ENCODE peak calls at places on chromosomes 11 and 22, in four cellular contexts. M is IMR-90, T is AG09309, I is esophagus muscularis mucosa. X is an unnamed sample.

GRCh38 chr11:84140386-84141169 is 854.4 kb upstream of the CCDC90B start:
- DNase-seq in M (no peak), T (no peak), I (no peak), X (no peak)

GRCh38 chr11:94732617-94733292 is 35.4 kb upstream of the AMOTL1 start:
- DNase-seq in M (peak; percentile 87), T (peak; percentile 40), I (peak; percentile 90), X (peak; percentile 51)

GRCh38 chr11:42066113-42066512 is 606.7 kb upstream of the LRRC4C start:
- DNase-seq in M (no peak), T (no peak), I (no peak), X (no peak)

GRCh38 chr11:1832989-1833365 is 1.8 kb upstream of the SYT8 start:
- DNase-seq in M (no peak), T (no peak), I (no peak), X (no peak)

GRCh38 chr11:111812211-111812610 is 46.0 kb upstream of the PPP2R1B start:
- DNase-seq in M (no peak), T (no peak), I (no peak), X (no peak)

GRCh38 chr11:44877908-44878459 is 72.7 kb downstream of the TP53I11 start:
- DNase-seq in M (no peak), T (no peak), I (no peak), X (no peak)

GRCh38 chr11:121023848-121024751 is at the start of gene TBCEL:
- DNase-seq in M (peak; percentile 79), T (peak; percentile 31), I (peak; percentile 94), X (peak; percentile 84)

GRCh38 chr22:28299760-28300159 is 379.9 kb downstream of the TTC28 start:
- DNase-seq in M (peak; percentile 42), T (peak; percentile 16), I (no peak), X (no peak)

GRCh38 chr11:129223701-129224149 is 31.6 kb upstream of the ARHGAP32 start:
- DNase-seq in M (peak; percentile 45), T (peak; percentile 60), I (no peak), X (no peak)

GRCh38 chr11:23278121-23278520 is 417.8 kb upstream of the CCDC179 start:
- DNase-seq in M (peak; percentile 81), T (peak; percentile 2), I (no peak), X (no peak)

GRCh38 chr11:17607083-17607429 is 60.0 kb downstream of the OTOG start:
- DNase-seq in M (no peak), T (no peak), I (peak; percentile 86), X (no peak)

GRCh38 chr11:131534031-131534430 is 163.6 kb downstream of the NTM start:
- DNase-seq in M (no peak), T (no peak), I (no peak), X (no peak)

GRCh38 chr22:38172016-38172431 is 9.6 kb downstream of the PLA2G6 start:
- DNase-seq in M (peak; percentile 51), T (no peak), I (no peak), X (no peak)

GRCh38 chr11:87368876-87369480 is 331.2 kb downstream of the TMEM135 start:
- DNase-seq in M (no peak), T (no peak), I (no peak), X (no peak)

GRCh38 chr22:30591191-30591587 is 521 bp downstream of the PES1 start:
- DNase-seq in M (peak; percentile 56), T (no peak), I (no peak), X (no peak)

X was measured in NCI-H2029.